ENCODE peak calls at places on chromosome 17, in ten cellular contexts. D, E, O, U, X, M, I, Q, Y and T are unnamed samples.

GRCh38 chr17:37067555-37068111 is 118.9 kb downstream of the AATF start:
- DNase-seq in D (peak), E (peak), O (peak), U (no peak), X (no peak), M (peak), I (peak), Q (no peak), Y (peak), T (peak)

GRCh38 chr17:44922136-44922535 is 6.8 kb upstream of the GFAP start:
- DNase-seq in D (no peak), E (no peak), O (no peak), U (no peak), X (no peak), M (no peak), I (no peak), Q (no peak), Y (no peak), T (no peak)

GRCh38 chr17:4711671-4712111 is 1.3 kb downstream of the ARRB2 start:
- DNase-seq in D (no peak), E (no peak), O (no peak), U (peak), X (no peak), M (no peak), I (no peak), Q (no peak), Y (no peak), T (no peak)

GRCh38 chr17:60231234-60231633 is 81.5 kb downstream of the CA4 start:
- DNase-seq in D (peak), E (peak), O (no peak), U (no peak), X (no peak), M (peak), I (no peak), Q (peak), Y (no peak), T (no peak)

GRCh38 chr17:67863624-67864247 is 38.4 kb downstream of the BPTF start:
- DNase-seq in D (no peak), E (peak), O (no peak), U (no peak), X (no peak), M (no peak), I (no peak), Q (no peak), Y (no peak), T (no peak)

GRCh38 chr17:62821213-62822079 is 13.3 kb upstream of the MARCHF10 start:
- DNase-seq in D (peak), E (no peak), O (no peak), U (no peak), X (no peak), M (no peak), I (no peak), Q (no peak), Y (no peak), T (no peak)

GRCh38 chr17:2401426-2402221 is 764 bp upstream of the MNT start:
- DNase-seq in D (peak), E (peak), O (peak), U (peak), X (peak), M (peak), I (peak), Q (peak), Y (peak), T (peak)

GRCh38 chr17:61482467-61482866 is 30.2 kb downstream of the TBX4 start:
- DNase-seq in D (no peak), E (no peak), O (no peak), U (no peak), X (no peak), M (no peak), I (peak), Q (no peak), Y (no peak), T (no peak)

DNA sequence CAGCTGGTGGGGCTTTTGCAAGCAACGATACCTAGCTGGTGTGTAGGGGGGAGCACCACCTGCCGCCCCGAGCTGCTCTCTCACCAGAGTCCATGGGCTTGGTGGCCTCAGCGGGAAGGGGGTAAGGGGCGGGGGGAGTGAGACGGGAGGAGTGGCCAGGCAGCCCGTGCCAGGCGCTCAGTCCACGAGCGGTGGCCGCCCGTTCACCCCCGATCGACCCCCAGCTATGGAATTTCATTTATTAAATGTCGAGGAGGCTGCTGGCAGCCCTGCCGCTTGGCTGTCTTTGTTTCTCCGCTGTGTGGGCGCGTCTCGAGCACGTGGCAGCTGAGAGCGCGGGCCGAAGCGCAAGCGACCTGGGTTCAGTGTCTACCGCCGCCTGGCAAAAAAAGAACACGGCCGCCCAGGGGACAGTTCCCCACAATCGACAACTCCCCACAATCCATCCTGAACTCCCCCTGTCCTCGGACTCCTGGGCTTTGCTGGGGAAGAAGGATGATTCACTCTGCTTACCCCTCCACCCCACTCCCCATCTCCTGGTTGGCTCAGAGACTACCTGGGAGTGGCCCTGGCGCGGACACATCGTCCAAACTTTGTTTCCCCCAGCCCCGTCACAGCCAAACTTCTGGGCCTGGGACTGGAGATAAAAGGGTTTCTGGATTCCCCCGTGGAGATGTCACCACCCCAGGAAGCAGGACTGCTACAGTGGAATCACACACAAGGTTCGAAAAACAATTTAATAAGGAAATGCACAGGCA is 1.7 kb upstream of the GIT1 start:
- DNase-seq in D (peak), E (peak), O (peak), U (peak), X (peak), M (peak), I (no peak), Q (no peak), Y (no peak), T (no peak)
- TF ChIP-seq CTCF in D (no peak), E (no peak), O (no peak), U (no peak), X (no peak), M (no peak), I (no peak), Q (no peak), Y (no peak), T (no peak)

GRCh38 chr17:27631897-27632725 is 1.1 kb downstream of the LGALS9 start:
- DNase-seq in D (no peak), E (no peak), O (no peak), U (no peak), X (no peak), M (no peak), I (peak), Q (no peak), Y (no peak), T (no peak)
- TF ChIP-seq CTCF in D (no peak), E (no peak), O (no peak), U (no peak), X (no peak), M (peak), I (no peak), Q (no peak), Y (no peak), T (no peak)

GRCh38 chr17:15026088-15026487 is 239.0 kb downstream of the PMP22 start:
- DNase-seq in D (no peak), E (no peak), O (no peak), U (no peak), X (no peak), M (no peak), I (no peak), Q (no peak), Y (no peak), T (no peak)

GRCh38 chr17:15023589-15023988 is 241.5 kb downstream of the PMP22 start:
- DNase-seq in D (peak), E (no peak), O (no peak), U (no peak), X (no peak), M (no peak), I (no peak), Q (no peak), Y (no peak), T (no peak)

GRCh38 chr17:15027853-15028252 is 237.3 kb downstream of the PMP22 start:
- DNase-seq in D (no peak), E (no peak), O (no peak), U (no peak), X (no peak), M (no peak), I (no peak), Q (no peak), Y (no peak), T (no peak)

GRCh38 chr17:15031971-15032370 is 233.2 kb downstream of the PMP22 start:
- DNase-seq in D (no peak), E (no peak), O (no peak), U (no peak), X (no peak), M (no peak), I (no peak), Q (no peak), Y (no peak), T (no peak)

GRCh38 chr17:15029469-15029868 is 235.7 kb downstream of the PMP22 start:
- DNase-seq in D (no peak), E (no peak), O (no peak), U (no peak), X (no peak), M (no peak), I (no peak), Q (no peak), Y (no peak), T (no peak)
- TF ChIP-seq CTCF in D (no peak), E (no peak), O (no peak), U (no peak), X (no peak), M (no peak), I (no peak), Q (no peak), Y (no peak), T (no peak)

GRCh38 chr17:79874329-79874981 is 35.2 kb upstream of the CBX4 start:
- DNase-seq in D (peak), E (peak), O (no peak), U (no peak), X (no peak), M (no peak), I (no peak), Q (peak), Y (no peak), T (no peak)
- TF ChIP-seq CTCF in D (peak), E (peak), O (peak), U (peak), X (peak), M (peak), I (peak), Q (peak), Y (peak), T (peak)

GRCh38 chr17:78174870-78175642 is 6.7 kb downstream of the SYNGR2 start:
- DNase-seq in D (no peak), E (no peak), O (no peak), U (no peak), X (no peak), M (no peak), I (no peak), Q (no peak), Y (peak), T (no peak)
- TF ChIP-seq CTCF in D (peak), E (no peak), O (no peak), U (no peak), X (no peak), M (peak), I (peak), Q (no peak), Y (no peak), T (no peak)

DNA sequence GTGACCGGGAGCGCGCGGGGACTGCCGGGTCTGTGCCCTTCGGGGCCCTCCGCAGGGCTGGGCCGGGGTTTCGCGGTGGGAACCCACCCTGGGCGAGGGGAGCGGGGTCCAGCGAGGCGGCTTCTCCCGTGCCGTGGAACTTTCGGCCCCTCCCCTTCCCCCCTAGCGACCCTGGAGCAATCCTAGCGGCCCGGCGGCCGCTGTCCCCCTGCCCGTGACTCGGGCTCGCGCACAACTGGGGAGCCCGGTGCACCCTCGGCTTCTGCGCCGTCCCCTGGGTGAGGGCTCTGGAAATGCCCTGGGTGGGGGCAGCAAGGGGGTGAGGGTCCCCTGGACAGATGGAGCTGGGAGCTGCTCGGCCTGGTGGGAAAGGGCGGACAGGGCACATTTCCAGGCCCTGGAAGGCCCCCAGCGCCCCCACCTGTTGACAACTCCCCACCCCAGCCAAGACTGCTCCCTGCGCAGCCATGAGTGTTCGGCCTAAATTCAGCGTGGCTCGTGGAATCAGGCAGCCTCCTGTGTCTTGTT is 562 bp downstream of the UTS2R start:
- DNase-seq in D (no peak), E (no peak), O (no peak), U (no peak), X (no peak), M (no peak), I (peak), Q (no peak), Y (no peak), T (no peak)
- TF ChIP-seq CTCF in D (no peak), E (no peak), O (no peak), U (no peak), X (no peak), M (no peak), I (no peak), Q (no peak), Y (no peak), T (no peak)

GRCh38 chr17:49498037-49498615 is 3.0 kb downstream of the NGFR start:
- DNase-seq in D (no peak), E (no peak), O (no peak), U (no peak), X (no peak), M (no peak), I (peak), Q (peak), Y (no peak), T (no peak)
- TF ChIP-seq CTCF in D (no peak), E (no peak), O (no peak), U (no peak), X (peak), M (no peak), I (no peak), Q (peak), Y (no peak), T (no peak)

GRCh38 chr17:19319771-19320505 is 42.6 kb downstream of the B9D1 start:
- DNase-seq in D (no peak), E (no peak), O (no peak), U (no peak), X (no peak), M (no peak), I (no peak), Q (no peak), Y (no peak), T (no peak)

GRCh38 chr17:19316756-19317358 is 45.7 kb downstream of the B9D1 start:
- DNase-seq in D (no peak), E (no peak), O (no peak), U (no peak), X (no peak), M (no peak), I (no peak), Q (no peak), Y (no peak), T (no peak)

GRCh38 chr17:19318611-19319010 is 43.9 kb downstream of the B9D1 start:
- DNase-seq in D (no peak), E (no peak), O (no peak), U (no peak), X (no peak), M (no peak), I (no peak), Q (no peak), Y (no peak), T (no peak)

GRCh38 chr17:19315104-19315503 is 47.4 kb downstream of the B9D1 start:
- DNase-seq in D (no peak), E (no peak), O (no peak), U (no peak), X (no peak), M (no peak), I (no peak), Q (no peak), Y (no peak), T (no peak)

GRCh38 chr17:19317359-19318095 is 45.0 kb downstream of the B9D1 start:
- DNase-seq in D (no peak), E (peak), O (no peak), U (peak), X (peak), M (no peak), I (peak), Q (peak), Y (peak), T (no peak)
- TF ChIP-seq CTCF in D (no peak), E (peak), O (no peak), U (peak), X (peak), M (peak), I (peak), Q (peak), Y (no peak), T (no peak)

DNA sequence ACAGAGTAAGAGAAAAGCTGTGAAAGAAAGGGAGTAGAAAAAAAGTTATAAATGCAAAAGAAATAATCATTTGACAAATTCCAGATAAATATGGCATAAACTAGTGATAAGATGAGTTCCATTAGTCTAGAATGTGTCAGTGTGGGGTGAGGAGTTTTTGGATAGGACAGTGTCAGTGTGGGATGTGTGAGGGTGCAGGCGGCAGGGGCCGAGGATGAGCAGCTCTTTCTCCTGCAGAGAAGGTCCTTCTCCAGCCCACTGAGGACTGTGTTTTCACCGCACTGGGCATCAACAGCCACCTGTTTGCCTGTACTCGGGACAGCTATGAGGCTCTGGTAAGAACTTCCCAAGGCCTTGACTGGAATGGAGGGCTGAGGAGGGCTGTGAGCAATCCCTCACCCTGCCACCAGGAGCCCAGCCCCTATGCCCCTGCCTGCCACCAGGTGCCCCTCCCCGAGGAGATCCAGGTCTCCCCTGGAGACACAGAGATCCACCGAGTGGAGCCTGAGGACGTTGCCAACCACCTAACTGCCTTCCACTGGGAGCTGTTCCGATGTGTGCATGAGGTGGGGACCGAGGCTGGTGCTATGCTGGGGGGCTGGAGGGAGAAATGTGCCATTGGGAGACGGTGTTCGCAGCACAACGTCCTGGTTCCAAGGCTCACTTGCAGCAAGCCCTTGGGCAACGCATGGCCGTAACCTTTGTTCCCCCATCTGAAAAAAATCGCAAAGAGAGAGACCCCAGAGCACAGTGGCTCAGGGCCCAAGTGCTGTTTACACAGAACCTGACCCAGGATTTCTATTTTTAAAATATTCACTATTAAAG is 13.1 kb downstream of the RAPGEFL1 start:
- DNase-seq in D (peak), E (no peak), O (no peak), U (no peak), X (peak), M (no peak), I (no peak), Q (no peak), Y (no peak), T (no peak)
- TF ChIP-seq CTCF in D (peak), E (peak), O (peak), U (no peak), X (peak), M (peak), I (no peak), Q (peak), Y (peak), T (peak)

GRCh38 chr17:17505610-17506171 is 9.5 kb upstream of the RASD1 start:
- DNase-seq in D (no peak), E (no peak), O (no peak), U (no peak), X (no peak), M (no peak), I (peak), Q (no peak), Y (no peak), T (no peak)

GRCh38 chr17:17505151-17505550 is 9.0 kb upstream of the RASD1 start:
- DNase-seq in D (no peak), E (no peak), O (no peak), U (no peak), X (no peak), M (no peak), I (peak), Q (no peak), Y (no peak), T (no peak)

GRCh38 chr17:17507465-17508011 is 11.3 kb upstream of the RASD1 start:
- DNase-seq in D (no peak), E (no peak), O (no peak), U (no peak), X (no peak), M (no peak), I (peak), Q (no peak), Y (no peak), T (no peak)

GRCh38 chr17:17506893-17507464 is 10.8 kb upstream of the RASD1 start:
- DNase-seq in D (no peak), E (no peak), O (no peak), U (peak), X (no peak), M (no peak), I (peak), Q (no peak), Y (peak), T (no peak)

DNA sequence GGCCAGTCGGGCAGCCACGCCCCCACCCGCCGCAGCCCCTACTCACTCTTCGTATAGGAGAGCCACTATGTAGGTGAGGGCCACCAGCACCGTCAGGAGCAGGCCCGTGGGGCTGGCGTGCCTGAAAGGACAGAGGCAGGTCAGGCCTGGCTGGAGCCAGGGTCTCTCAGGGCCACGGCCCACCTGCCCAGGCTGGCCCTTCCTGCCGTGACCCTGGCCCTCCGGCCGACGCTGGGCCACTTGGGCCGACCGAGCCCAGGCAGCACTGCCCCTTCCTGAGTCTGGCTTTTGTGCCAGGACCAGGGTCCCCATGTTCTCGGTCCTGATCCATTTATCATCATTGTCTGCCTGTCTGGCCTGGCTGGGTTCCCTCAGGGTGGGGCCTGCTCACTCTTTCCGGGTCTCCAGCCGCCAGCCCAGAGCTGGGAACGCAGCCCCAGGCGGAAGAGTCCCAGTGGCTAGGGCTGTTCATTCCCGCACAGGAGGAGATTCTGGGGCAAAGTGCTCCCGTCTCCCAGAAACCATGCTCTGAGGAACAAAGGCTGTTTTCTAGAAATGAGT is 10.1 kb upstream of the RASD1 start:
- DNase-seq in D (no peak), E (no peak), O (no peak), U (no peak), X (no peak), M (no peak), I (peak), Q (no peak), Y (no peak), T (no peak)
- TF ChIP-seq CTCF in D (no peak), E (no peak), O (no peak), U (no peak), X (no peak), M (no peak), I (no peak), Q (no peak), Y (no peak), T (no peak)